ENCODE peak calls at places on chromosomes 7 and 10, in six cellular contexts. One of them, this sample, is unnamed.
A peak's percentile ranks its signal among the peaks of the same experiment; 100 is the strongest.

GRCh38 chr10:45811075-45811474 is 36.2 kb downstream of the AGAP4 start:
- DNase-seq in ovary: no peak
- DNase-seq in IMR-90: no peak
- DNase-seq in small intestine: no peak
- DNase-seq in PC-3: no peak
- DNase-seq in aorta: no peak
- DNase-seq in this sample: no peak

GRCh38 chr10:80104066-80104926 is 25.8 kb downstream of the TMEM254 start:
- DNase-seq in ovary: no peak
- DNase-seq in IMR-90: peak; percentile 90
- DNase-seq in small intestine: peak; percentile 12
- DNase-seq in PC-3: peak; percentile 62
- DNase-seq in aorta: no peak
- DNase-seq in this sample: peak; percentile 78

GRCh38 chr10:46229144-46229563 is 57.6 kb upstream of the ANTXRL start:
- DNase-seq in ovary: no peak
- DNase-seq in IMR-90: no peak
- DNase-seq in small intestine: peak; percentile 63
- DNase-seq in PC-3: no peak
- DNase-seq in aorta: no peak
- DNase-seq in this sample: peak; percentile 26

GRCh38 chr7:132133501-132133900 is 442.8 kb downstream of the PLXNA4 start:
- DNase-seq in ovary: no peak
- DNase-seq in IMR-90: no peak
- DNase-seq in small intestine: no peak
- DNase-seq in PC-3: no peak
- DNase-seq in aorta: no peak
- DNase-seq in this sample: no peak

GRCh38 chr10:23453465-23453864 is 14.6 kb downstream of the OTUD1 start:
- DNase-seq in ovary: no peak
- DNase-seq in IMR-90: no peak
- DNase-seq in small intestine: no peak
- DNase-seq in PC-3: peak; percentile 43
- DNase-seq in aorta: no peak
- DNase-seq in this sample: no peak

GRCh38 chr10:29689001-29689400 is 54.2 kb upstream of the SVIL start:
- DNase-seq in ovary: no peak
- DNase-seq in IMR-90: peak; percentile 84
- DNase-seq in small intestine: no peak
- DNase-seq in PC-3: peak; percentile 76
- DNase-seq in aorta: no peak
- DNase-seq in this sample: no peak

GRCh38 chr10:31507427-31507826 is 188.4 kb downstream of the ZEB1 start:
- DNase-seq in ovary: no peak
- DNase-seq in IMR-90: no peak
- DNase-seq in small intestine: no peak
- DNase-seq in PC-3: no peak
- DNase-seq in aorta: no peak
- DNase-seq in this sample: no peak

GRCh38 chr7:98073047-98073446 is 33.6 kb upstream of the LMTK2 start:
- DNase-seq in ovary: no peak
- DNase-seq in IMR-90: no peak
- DNase-seq in small intestine: no peak
- DNase-seq in PC-3: no peak
- DNase-seq in aorta: no peak
- DNase-seq in this sample: peak; percentile 26

GRCh38 chr10:119165171-119166110 is at the start of gene SFXN4:
- DNase-seq in ovary: peak; percentile 79
- DNase-seq in IMR-90: peak; percentile 24
- DNase-seq in small intestine: peak; percentile 83
- DNase-seq in PC-3: peak; percentile 56
- DNase-seq in aorta: peak; percentile 88
- DNase-seq in this sample: peak; percentile 85

GRCh38 chr7:50497068-50497642 is 47.0 kb upstream of the FIGNL1 start:
- DNase-seq in ovary: no peak
- DNase-seq in IMR-90: peak; percentile 12
- DNase-seq in small intestine: peak; percentile 93
- DNase-seq in PC-3: no peak
- DNase-seq in aorta: no peak
- DNase-seq in this sample: peak; percentile 70

DNA sequence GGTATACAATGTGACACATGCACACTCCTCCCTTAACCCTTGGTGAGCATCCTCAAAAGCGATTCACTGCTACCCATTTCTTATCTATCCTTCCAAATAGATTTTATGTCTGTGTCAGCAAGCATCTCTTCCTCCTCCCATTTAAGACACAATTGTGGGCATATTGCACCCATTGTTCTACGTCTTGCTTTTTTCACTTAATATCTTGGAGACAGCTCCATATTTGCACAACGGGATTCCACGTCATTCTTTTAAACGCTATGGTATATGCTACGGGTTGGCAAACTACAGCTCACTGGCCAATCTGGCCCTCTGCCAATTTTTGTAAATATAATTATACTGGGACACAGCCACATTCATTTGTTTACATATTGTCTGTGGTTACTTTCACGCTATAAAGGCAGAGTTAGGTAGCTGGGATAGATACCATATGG is 88.6 kb downstream of the RNF216 start:
- DNase-seq in ovary: no peak
- DNase-seq in IMR-90: peak; percentile 82
- DNase-seq in small intestine: no peak
- DNase-seq in PC-3: peak; percentile 89
- DNase-seq in aorta: no peak
- DNase-seq in this sample: no peak
- H3K27ac ChIP-seq in ovary: peak overlapping the region; percentile 71
- H3K27ac ChIP-seq in IMR-90: peak overlapping the region; percentile 100
- H3K27ac ChIP-seq in small intestine: no peak overlapping the region
- H3K27ac ChIP-seq in PC-3: peak overlapping the region; percentile 98
- H3K27ac ChIP-seq in aorta: peak overlapping the region; percentile 100
- H3K27ac ChIP-seq in this sample: peak overlapping the region; percentile 96

GRCh38 chr10:131494451-131494850 is 182.9 kb upstream of the TCERG1L start:
- DNase-seq in ovary: no peak
- DNase-seq in IMR-90: no peak
- DNase-seq in small intestine: no peak
- DNase-seq in PC-3: no peak
- DNase-seq in aorta: no peak
- DNase-seq in this sample: no peak

GRCh38 chr10:131492211-131492610 is 180.7 kb upstream of the TCERG1L start:
- DNase-seq in ovary: no peak
- DNase-seq in IMR-90: no peak
- DNase-seq in small intestine: no peak
- DNase-seq in PC-3: no peak
- DNase-seq in aorta: no peak
- DNase-seq in this sample: no peak

GRCh38 chr10:131495892-131496291 is 184.4 kb upstream of the TCERG1L start:
- DNase-seq in ovary: no peak
- DNase-seq in IMR-90: no peak
- DNase-seq in small intestine: no peak
- DNase-seq in PC-3: no peak
- DNase-seq in aorta: no peak
- DNase-seq in this sample: no peak

GRCh38 chr10:131496351-131497052 is 185.0 kb upstream of the TCERG1L start:
- DNase-seq in ovary: no peak
- DNase-seq in IMR-90: no peak
- DNase-seq in small intestine: no peak
- DNase-seq in PC-3: no peak
- DNase-seq in aorta: no peak
- DNase-seq in this sample: no peak

GRCh38 chr10:131495224-131495623 is 183.7 kb upstream of the TCERG1L start:
- DNase-seq in ovary: no peak
- DNase-seq in IMR-90: no peak
- DNase-seq in small intestine: no peak
- DNase-seq in PC-3: no peak
- DNase-seq in aorta: no peak
- DNase-seq in this sample: no peak
- H3K4me3 ChIP-seq in ovary: no peak overlapping the region
- H3K4me3 ChIP-seq in IMR-90: no peak overlapping the region
- H3K4me3 ChIP-seq in small intestine: no peak overlapping the region
- H3K4me3 ChIP-seq in PC-3: no peak overlapping the region
- H3K4me3 ChIP-seq in aorta: no peak overlapping the region
- H3K4me3 ChIP-seq in this sample: no peak overlapping the region

GRCh38 chr7:135509589-135509838 is 388 bp downstream of the CNOT4 start:
- DNase-seq in ovary: no peak
- DNase-seq in IMR-90: peak; percentile 49
- DNase-seq in small intestine: no peak
- DNase-seq in PC-3: no peak
- DNase-seq in aorta: no peak
- DNase-seq in this sample: no peak

GRCh38 chr7:135512135-135512887 is 2.4 kb upstream of the CNOT4 start:
- DNase-seq in ovary: no peak
- DNase-seq in IMR-90: peak; percentile 52
- DNase-seq in small intestine: peak; percentile 66
- DNase-seq in PC-3: peak; percentile 81
- DNase-seq in aorta: no peak
- DNase-seq in this sample: no peak

GRCh38 chr7:135508853-135509588 is 881 bp downstream of the CNOT4 start:
- DNase-seq in ovary: no peak
- DNase-seq in IMR-90: peak; percentile 20
- DNase-seq in small intestine: peak; percentile 51
- DNase-seq in PC-3: peak; percentile 21
- DNase-seq in aorta: no peak
- DNase-seq in this sample: no peak

GRCh38 chr7:135509839-135510602 is at the start of gene CNOT4:
- DNase-seq in ovary: peak; percentile 95
- DNase-seq in IMR-90: peak; percentile 92
- DNase-seq in small intestine: peak; percentile 97
- DNase-seq in PC-3: peak; percentile 93
- DNase-seq in aorta: peak; percentile 97
- DNase-seq in this sample: peak; percentile 98

GRCh38 chr7:135510603-135511183 is 791 bp upstream of the CNOT4 start:
- DNase-seq in ovary: no peak
- DNase-seq in IMR-90: peak; percentile 41
- DNase-seq in small intestine: no peak
- DNase-seq in PC-3: peak; percentile 38
- DNase-seq in aorta: no peak
- DNase-seq in this sample: no peak
- H3K27ac ChIP-seq in ovary: no peak overlapping the region
- H3K27ac ChIP-seq in IMR-90: no peak overlapping the region
- H3K27ac ChIP-seq in small intestine: no peak overlapping the region
- H3K27ac ChIP-seq in PC-3: peak overlapping the region; percentile 23
- H3K27ac ChIP-seq in aorta: no peak overlapping the region
- H3K27ac ChIP-seq in this sample: no peak overlapping the region

GRCh38 chr7:155807013-155807804 is 5.1 kb downstream of the SHH start:
- DNase-seq in ovary: no peak
- DNase-seq in IMR-90: no peak
- DNase-seq in small intestine: no peak
- DNase-seq in PC-3: no peak
- DNase-seq in aorta: no peak
- DNase-seq in this sample: no peak

GRCh38 chr7:155807805-155808550 is 4.3 kb downstream of the SHH start:
- DNase-seq in ovary: no peak
- DNase-seq in IMR-90: no peak
- DNase-seq in small intestine: peak; percentile 76
- DNase-seq in PC-3: no peak
- DNase-seq in aorta: no peak
- DNase-seq in this sample: no peak

GRCh38 chr7:155809947-155810606 is 2.2 kb downstream of the SHH start:
- DNase-seq in ovary: no peak
- DNase-seq in IMR-90: no peak
- DNase-seq in small intestine: no peak
- DNase-seq in PC-3: no peak
- DNase-seq in aorta: no peak
- DNase-seq in this sample: no peak

GRCh38 chr7:155809332-155809946 is 2.8 kb downstream of the SHH start:
- DNase-seq in ovary: no peak
- DNase-seq in IMR-90: no peak
- DNase-seq in small intestine: no peak
- DNase-seq in PC-3: no peak
- DNase-seq in aorta: no peak
- DNase-seq in this sample: no peak

GRCh38 chr7:155808551-155809331 is 3.5 kb downstream of the SHH start:
- DNase-seq in ovary: no peak
- DNase-seq in IMR-90: no peak
- DNase-seq in small intestine: peak; percentile 71
- DNase-seq in PC-3: peak; percentile 14
- DNase-seq in aorta: no peak
- DNase-seq in this sample: no peak
- H3K4me3 ChIP-seq in ovary: no peak overlapping the region
- H3K4me3 ChIP-seq in IMR-90: no peak overlapping the region
- H3K4me3 ChIP-seq in small intestine: peak overlapping the region; percentile 32
- H3K4me3 ChIP-seq in PC-3: peak overlapping the region; percentile 65
- H3K4me3 ChIP-seq in aorta: no peak overlapping the region
- H3K4me3 ChIP-seq in this sample: peak overlapping the region; percentile 57

This sample was measured in coronary artery.